ENCODE peak calls at places on chromosome 11, in ten cellular contexts. One of them, this sample, is unnamed.

GRCh38 chr11:77379253-77379652 is 77.8 kb upstream of the GDPD4 start:
- DNase-seq in RCC 7860: no peak
- DNase-seq in HFF-Myc: no peak
- DNase-seq in NCI-H1105: no peak
- DNase-seq in cortex of kidney: no peak
- DNase-seq in T-helper 17 cell: no peak
- DNase-seq in M059J: peak
- DNase-seq in NB4: no peak
- DNase-seq in epithelial cell of esophagus: peak
- DNase-seq in pancreas: no peak
- DNase-seq in this sample: no peak

GRCh38 chr11:7572001-7572712 is 58.4 kb downstream of the PPFIBP2 start:
- DNase-seq in M059J: peak
- DNase-seq in T-helper 17 cell: no peak
- DNase-seq in pancreas: no peak
- DNase-seq in NB4: no peak
- DNase-seq in epithelial cell of esophagus: no peak
- DNase-seq in NCI-H1105: no peak
- DNase-seq in HFF-Myc: no peak
- DNase-seq in cortex of kidney: no peak
- DNase-seq in RCC 7860: no peak
- DNase-seq in this sample: no peak

GRCh38 chr11:103870821-103871309 is 165.6 kb upstream of the DDI1 start:
- DNase-seq in pancreas: no peak
- DNase-seq in cortex of kidney: no peak
- DNase-seq in epithelial cell of esophagus: peak
- DNase-seq in M059J: no peak
- DNase-seq in NB4: no peak
- DNase-seq in NCI-H1105: no peak
- DNase-seq in HFF-Myc: no peak
- DNase-seq in RCC 7860: no peak
- DNase-seq in T-helper 17 cell: no peak
- DNase-seq in this sample: no peak

GRCh38 chr11:110710520-110711381 is 1.5 kb downstream of the ARHGAP20 start:
- DNase-seq in epithelial cell of esophagus: peak
- DNase-seq in pancreas: peak
- DNase-seq in NB4: no peak
- DNase-seq in M059J: peak
- DNase-seq in HFF-Myc: no peak
- DNase-seq in cortex of kidney: no peak
- DNase-seq in RCC 7860: no peak
- DNase-seq in T-helper 17 cell: no peak
- DNase-seq in NCI-H1105: peak
- DNase-seq in this sample: no peak

GRCh38 chr11:113979427-113979826 is 4.5 kb downstream of the HTR3A start:
- DNase-seq in pancreas: no peak
- DNase-seq in RCC 7860: no peak
- DNase-seq in epithelial cell of esophagus: no peak
- DNase-seq in NB4: no peak
- DNase-seq in cortex of kidney: no peak
- DNase-seq in M059J: no peak
- DNase-seq in HFF-Myc: no peak
- DNase-seq in NCI-H1105: no peak
- DNase-seq in T-helper 17 cell: no peak
- DNase-seq in this sample: no peak

GRCh38 chr11:1557904-1558831 is 13.9 kb downstream of the DUSP8 start:
- DNase-seq in pancreas: peak
- DNase-seq in M059J: peak
- DNase-seq in NCI-H1105: no peak
- DNase-seq in RCC 7860: peak
- DNase-seq in cortex of kidney: no peak
- DNase-seq in epithelial cell of esophagus: peak
- DNase-seq in T-helper 17 cell: no peak
- DNase-seq in NB4: no peak
- DNase-seq in HFF-Myc: no peak
- DNase-seq in this sample: no peak

GRCh38 chr11:101090679-101091270 is 38.8 kb downstream of the PGR start:
- DNase-seq in NB4: no peak
- DNase-seq in T-helper 17 cell: no peak
- DNase-seq in M059J: no peak
- DNase-seq in RCC 7860: no peak
- DNase-seq in cortex of kidney: no peak
- DNase-seq in epithelial cell of esophagus: no peak
- DNase-seq in pancreas: no peak
- DNase-seq in NCI-H1105: no peak
- DNase-seq in HFF-Myc: no peak
- DNase-seq in this sample: no peak

GRCh38 chr11:28836285-28837081 is 728.3 kb downstream of the METTL15 start:
- DNase-seq in epithelial cell of esophagus: peak
- DNase-seq in RCC 7860: peak
- DNase-seq in pancreas: no peak
- DNase-seq in HFF-Myc: peak
- DNase-seq in cortex of kidney: no peak
- DNase-seq in T-helper 17 cell: no peak
- DNase-seq in NCI-H1105: no peak
- DNase-seq in NB4: no peak
- DNase-seq in M059J: peak
- DNase-seq in this sample: no peak

GRCh38 chr11:42225664-42226063 is 766.2 kb upstream of the LRRC4C start:
- DNase-seq in T-helper 17 cell: no peak
- DNase-seq in HFF-Myc: no peak
- DNase-seq in NCI-H1105: no peak
- DNase-seq in pancreas: no peak
- DNase-seq in epithelial cell of esophagus: no peak
- DNase-seq in cortex of kidney: no peak
- DNase-seq in NB4: no peak
- DNase-seq in RCC 7860: no peak
- DNase-seq in M059J: no peak
- DNase-seq in this sample: no peak

GRCh38 chr11:14463623-14464022 is 36.0 kb downstream of the COPB1 start:
- DNase-seq in NB4: no peak
- DNase-seq in HFF-Myc: no peak
- DNase-seq in epithelial cell of esophagus: no peak
- DNase-seq in pancreas: no peak
- DNase-seq in T-helper 17 cell: no peak
- DNase-seq in M059J: no peak
- DNase-seq in NCI-H1105: no peak
- DNase-seq in cortex of kidney: no peak
- DNase-seq in RCC 7860: no peak
- DNase-seq in this sample: no peak

GRCh38 chr11:10322401-10322800 is 17.5 kb downstream of the ADM start:
- DNase-seq in RCC 7860: no peak
- DNase-seq in HFF-Myc: no peak
- DNase-seq in epithelial cell of esophagus: no peak
- DNase-seq in M059J: no peak
- DNase-seq in cortex of kidney: no peak
- DNase-seq in NB4: no peak
- DNase-seq in pancreas: no peak
- DNase-seq in NCI-H1105: no peak
- DNase-seq in T-helper 17 cell: no peak
- DNase-seq in this sample: no peak

GRCh38 chr11:100991541-100991940 is 138.1 kb downstream of the PGR start:
- DNase-seq in pancreas: no peak
- DNase-seq in NCI-H1105: no peak
- DNase-seq in T-helper 17 cell: no peak
- DNase-seq in cortex of kidney: no peak
- DNase-seq in NB4: no peak
- DNase-seq in RCC 7860: no peak
- DNase-seq in epithelial cell of esophagus: peak
- DNase-seq in M059J: no peak
- DNase-seq in HFF-Myc: no peak
- DNase-seq in this sample: no peak

GRCh38 chr11:132858203-132858602 is 674.1 kb downstream of the OPCML start:
- DNase-seq in pancreas: no peak
- DNase-seq in epithelial cell of esophagus: peak
- DNase-seq in cortex of kidney: no peak
- DNase-seq in T-helper 17 cell: no peak
- DNase-seq in M059J: peak
- DNase-seq in HFF-Myc: no peak
- DNase-seq in RCC 7860: no peak
- DNase-seq in NCI-H1105: no peak
- DNase-seq in NB4: peak
- DNase-seq in this sample: no peak

GRCh38 chr11:67695606-67696005 is 21.2 kb upstream of the ALDH3B2 start:
- DNase-seq in T-helper 17 cell: no peak
- DNase-seq in HFF-Myc: no peak
- DNase-seq in cortex of kidney: no peak
- DNase-seq in NB4: no peak
- DNase-seq in pancreas: no peak
- DNase-seq in epithelial cell of esophagus: no peak
- DNase-seq in M059J: no peak
- DNase-seq in NCI-H1105: no peak
- DNase-seq in RCC 7860: no peak
- DNase-seq in this sample: no peak

GRCh38 chr11:96393753-96394348 is 4.0 kb downstream of the JRKL start:
- DNase-seq in RCC 7860: peak
- DNase-seq in NCI-H1105: peak
- DNase-seq in epithelial cell of esophagus: peak
- DNase-seq in cortex of kidney: no peak
- DNase-seq in M059J: peak
- DNase-seq in NB4: peak
- DNase-seq in HFF-Myc: peak
- DNase-seq in pancreas: no peak
- DNase-seq in T-helper 17 cell: no peak
- DNase-seq in this sample: no peak